ENCODE peak calls at places on chromosomes 16 and 17, in four cellular contexts. X is H1, H is GM12878, F is HepG2. R is an unnamed sample.

GRCh38 chr17:43814714-43815113 is 18.2 kb downstream of the MPP3 start:
- DNase-seq in H (no peak), F (no peak), X (no peak), R (no peak)

GRCh38 chr16:67668495-67669157 is 2.0 kb downstream of the C16orf86 start:
- DNase-seq in H (no peak), X (no peak), F (no peak), R (no peak)

GRCh38 chr17:7851438-7852261 is 3.2 kb upstream of the TMEM88 start:
- DNase-seq in H (peak; percentile 73), X (peak; percentile 82), F (peak; percentile 64), R (no peak)

GRCh38 chr16:11635679-11636171 is 32.5 kb upstream of the SNN start:
- DNase-seq in H (no peak), X (no peak), F (no peak), R (no peak)

GRCh38 chr16:27678955-27679354 is 129.0 kb downstream of the KATNIP start:
- DNase-seq in X (no peak), H (no peak), F (no peak), R (no peak)

GRCh38 chr17:59707971-59708425 is 544 bp downstream of the VMP1 start:
- DNase-seq in X (no peak), F (no peak), H (no peak), R (no peak)

GRCh38 chr17:75301031-75301430 is 11.8 kb upstream of the SLC25A19 start:
- DNase-seq in X (no peak), F (no peak), H (no peak), R (no peak)

GRCh38 chr17:81558115-81558468 is 5.9 kb upstream of the FAAP100 start:
- DNase-seq in X (no peak), F (no peak), H (no peak), R (no peak)

GRCh38 chr17:41771389-41772206 is 14.9 kb downstream of the JUP start:
- DNase-seq in F (no peak), H (no peak), X (no peak), R (no peak)

GRCh38 chr16:75624921-75625334 is 1.8 kb upstream of the ADAT1 start:
- DNase-seq in F (peak; percentile 41), H (no peak), X (no peak), R (no peak)

GRCh38 chr16:56263711-56264608 is 72.7 kb downstream of the GNAO1 start:
- DNase-seq in F (peak; percentile 81), H (no peak), X (no peak), R (no peak)

GRCh38 chr16:30066882-30067583 is 1.5 kb downstream of the ALDOA start:
- DNase-seq in X (no peak), H (no peak), F (no peak), R (no peak)

GRCh38 chr17:47660064-47660492 is 10.4 kb downstream of the KPNB1 start:
- DNase-seq in X (no peak), H (peak; percentile 39), F (no peak), R (no peak)

GRCh38 chr16:14527411-14528044 is 102.5 kb downstream of the PARN start:
- DNase-seq in F (no peak), H (no peak), X (no peak), R (no peak)

GRCh38 chr16:29760567-29761279 is 14.9 kb upstream of the C16orf54 start:
- DNase-seq in H (no peak), X (no peak), F (no peak), R (no peak)

GRCh38 chr16:67645397-67646121 is 615 bp downstream of the CARMIL2 start:
- DNase-seq in H (no peak), X (no peak), F (no peak), R (no peak)

GRCh38 chr16:10026593-10026992 is 155.6 kb downstream of the GRIN2A start:
- DNase-seq in F (no peak), X (no peak), H (no peak), R (no peak)
- H3K4me3 ChIP-seq in F (no peak overlapping the region), X (no peak overlapping the region), H (no peak overlapping the region), R (no peak overlapping the region)

DNA sequence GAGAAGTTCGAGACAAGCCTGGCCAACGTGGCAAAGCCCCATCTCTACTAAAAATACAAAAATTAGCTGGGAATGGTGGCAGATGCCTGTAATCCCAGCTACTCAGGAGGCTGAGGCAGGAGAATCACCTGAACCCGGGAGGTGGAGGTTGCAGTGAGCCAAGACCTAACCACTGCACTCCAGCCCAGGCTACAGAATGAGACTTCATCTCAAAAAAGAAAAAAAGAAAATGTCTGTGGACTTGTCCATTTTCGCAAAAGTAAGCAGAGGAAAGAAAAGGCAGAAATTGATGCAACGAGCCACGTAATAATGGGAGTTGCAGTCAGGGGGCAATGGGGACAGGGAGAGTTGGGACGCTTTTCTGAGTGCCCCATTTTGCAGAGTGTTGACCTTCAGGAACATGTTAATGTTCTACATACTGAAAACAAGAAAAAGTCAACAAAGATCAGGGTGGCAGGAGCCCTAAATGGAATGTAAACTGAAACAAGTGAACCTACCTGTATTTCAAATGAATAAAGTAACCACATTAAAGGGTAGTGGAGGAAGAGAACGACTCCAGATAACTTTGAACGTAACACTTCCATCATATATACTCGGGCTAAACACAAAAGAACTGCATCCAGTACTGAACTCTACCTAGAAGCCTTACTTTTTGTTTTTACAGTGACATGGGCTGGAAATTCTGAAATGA is 76.4 kb downstream of the CNGB1 start:
- DNase-seq in H (no peak), F (peak; percentile 99), X (no peak), R (no peak)
- TF ChIP-seq SUZ12 in H (no peak), F (no peak), X (no peak), R (no peak)

GRCh38 chr16:10583269-10583668 is 2.9 kb upstream of the EMP2 start:
- DNase-seq in X (no peak), H (no peak), F (no peak), R (no peak)

GRCh38 chr16:10581507-10581906 is 1.1 kb upstream of the EMP2 start:
- DNase-seq in H (no peak), F (no peak), X (no peak), R (no peak)

GRCh38 chr16:10587622-10588021 is 7.2 kb upstream of the EMP2 start:
- DNase-seq in H (no peak), X (no peak), F (no peak), R (no peak)

GRCh38 chr16:10589106-10589505 is 8.7 kb upstream of the EMP2 start:
- DNase-seq in H (no peak), X (no peak), F (no peak), R (no peak)

DNA sequence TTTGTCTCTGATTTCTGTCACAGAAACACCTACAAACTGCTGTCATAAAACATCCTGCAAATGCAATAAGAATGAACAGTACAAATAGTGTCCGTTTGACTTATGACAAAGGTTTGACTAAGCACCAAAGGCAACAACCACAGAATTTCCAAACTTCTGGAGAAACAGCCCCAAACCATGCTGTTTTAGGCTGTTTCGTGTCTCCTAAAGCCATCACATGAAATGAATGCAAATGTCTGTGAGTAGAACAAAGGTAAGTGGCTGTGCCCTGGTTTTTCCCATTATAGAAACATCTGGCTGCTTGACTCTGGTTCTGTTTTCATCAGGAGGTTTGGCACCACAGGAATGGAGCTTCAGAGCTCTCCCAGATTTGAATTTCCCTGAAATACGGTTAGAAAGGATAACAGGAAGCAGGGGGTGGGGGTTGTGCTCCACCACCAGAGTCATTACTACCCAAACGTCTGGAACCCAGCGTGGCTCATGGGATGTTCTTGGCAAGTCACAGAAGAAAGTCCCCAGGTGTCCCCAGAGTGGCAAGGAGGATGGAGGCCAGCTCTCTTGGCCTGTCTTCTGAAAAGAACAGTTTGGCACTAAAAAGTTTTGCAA is 4.7 kb upstream of the EMP2 start:
- DNase-seq in X (no peak), H (no peak), F (no peak), R (no peak)
- H3K9ac ChIP-seq in X (no peak overlapping the region), H (no peak overlapping the region), F (no peak overlapping the region), R (no peak overlapping the region)

GRCh38 chr17:511833-512251 is 159.2 kb upstream of the RPH3AL start:
- DNase-seq in H (no peak), X (no peak), F (no peak), R (no peak)
- H3K4me3 ChIP-seq in H (no peak overlapping the region), X (no peak overlapping the region), F (no peak overlapping the region), R (no peak overlapping the region)

DNA sequence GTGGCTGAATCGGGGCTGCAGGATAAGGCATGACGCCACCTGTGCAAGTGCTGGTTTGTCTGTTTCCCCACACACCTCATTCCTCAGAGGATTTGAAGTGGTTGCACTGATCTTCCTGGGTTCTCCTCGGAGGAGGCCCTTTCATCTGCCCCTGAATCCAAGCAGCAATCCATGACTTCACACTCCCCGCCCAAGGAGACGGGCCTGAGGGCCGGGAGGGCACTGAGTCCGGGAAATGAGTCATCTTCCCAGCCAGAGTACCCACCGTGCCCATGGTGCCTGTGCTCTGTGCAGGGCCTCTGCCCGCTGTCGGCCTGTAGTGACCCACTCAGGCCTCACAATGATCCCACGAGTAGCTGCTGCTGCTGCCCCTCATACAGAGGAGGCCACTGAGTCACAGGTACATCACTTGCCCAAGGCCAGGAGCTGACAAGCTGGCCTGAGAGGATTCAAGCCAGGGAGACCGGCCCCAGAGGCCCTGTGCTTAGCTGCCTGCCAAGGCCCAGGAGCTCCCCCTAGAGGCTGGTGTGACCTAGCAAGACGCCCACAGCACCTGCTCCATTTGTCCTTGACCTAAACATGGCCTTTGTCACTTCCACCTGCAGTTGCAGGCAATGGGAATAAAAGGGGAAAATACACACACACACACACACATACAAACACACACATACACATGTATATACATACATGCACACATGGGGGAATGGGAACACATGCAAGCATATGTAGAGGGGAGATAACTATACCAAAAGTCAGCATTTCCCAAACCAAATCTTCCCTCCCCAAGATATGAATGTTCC is 240.0 kb downstream of the C16orf95 start:
- DNase-seq in X (peak; percentile 65), H (no peak), F (peak; percentile 63), R (peak; percentile 82)
- TF ChIP-seq SUZ12 in X (no peak), H (no peak), F (no peak), R (no peak)

GRCh38 chr17:78891406-78892061 is 11.5 kb downstream of the CEP295NL start:
- DNase-seq in F (no peak), H (no peak), X (no peak), R (no peak)
- H3K9ac ChIP-seq in F (no peak overlapping the region), H (no peak overlapping the region), X (no peak overlapping the region), R (peak overlapping the region; percentile 42)

DNA sequence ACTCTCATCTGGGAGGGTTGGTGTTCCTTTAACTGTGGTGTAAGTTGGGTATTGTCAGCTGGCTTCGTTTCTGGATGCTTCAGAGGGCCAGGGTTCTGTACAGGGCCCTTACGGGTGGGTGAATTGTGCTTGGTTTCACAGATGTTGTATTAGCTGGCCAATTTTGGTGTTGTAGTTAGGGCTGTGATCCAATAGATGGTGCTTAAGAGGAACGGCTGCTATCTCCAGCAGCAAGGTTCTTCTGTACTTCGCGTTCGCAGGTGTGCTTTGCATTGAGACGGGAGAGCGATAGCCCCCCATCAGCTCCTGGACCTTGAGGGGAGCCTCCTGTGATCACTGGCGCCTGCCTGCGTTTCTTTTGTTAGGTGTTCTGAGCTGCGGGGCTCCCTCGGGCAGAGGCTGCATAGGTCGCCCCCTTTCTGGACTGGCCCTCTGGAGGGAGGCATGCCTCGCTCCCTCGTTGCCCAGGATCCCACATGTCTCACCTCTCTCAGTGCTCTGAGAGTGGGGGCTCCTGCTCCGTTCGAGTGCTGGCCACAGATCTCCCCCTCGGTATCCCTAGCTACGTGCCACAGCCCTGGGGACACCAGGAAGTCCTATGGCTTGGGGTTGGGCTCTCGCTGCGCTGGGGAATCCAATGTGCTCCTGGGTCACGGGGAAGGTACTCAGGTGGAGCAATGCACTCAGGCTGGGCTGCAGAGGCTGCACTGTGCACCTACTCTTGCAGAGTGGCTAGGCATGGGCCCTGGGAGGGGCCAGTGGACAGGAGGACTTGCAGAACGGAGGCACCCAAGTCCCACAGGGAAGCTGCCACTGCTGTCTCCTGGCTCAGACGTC is 844 bp upstream of the PRDM7 start:
- DNase-seq in F (no peak), H (no peak), X (no peak), R (no peak)
- H3K4me3 ChIP-seq in F (no peak overlapping the region), H (peak overlapping the region; percentile 54), X (no peak overlapping the region), R (peak overlapping the region; percentile 2)

R was measured in NT2/D1.